ENCODE peak calls at places on chromosomes 12 and 14, in nine cellular contexts. T, U, P, Y, A, O, X, M and C are unnamed samples.

GRCh38 chr12:67426067-67426466 is 156.9 kb downstream of the CAND1 start:
- DNase-seq in T (peak), U (no peak), P (peak), Y (no peak), A (no peak), O (no peak), X (peak), M (no peak), C (peak)

GRCh38 chr12:105672171-105672570 is 341.7 kb downstream of the C12orf75 start:
- DNase-seq in T (no peak), U (no peak), P (no peak), Y (no peak), A (no peak), O (no peak), X (no peak), M (no peak), C (no peak)

GRCh38 chr12:90519285-90519684 is 435.7 kb downstream of the CCER1 start:
- DNase-seq in T (no peak), U (no peak), P (no peak), Y (no peak), A (no peak), O (no peak), X (no peak), M (no peak), C (no peak)

GRCh38 chr12:72471806-72472205 is 199.6 kb downstream of the TRHDE start:
- DNase-seq in T (no peak), U (peak), P (no peak), Y (no peak), A (no peak), O (no peak), X (no peak), M (no peak), C (no peak)

GRCh38 chr12:131205534-131205933 is 251.8 kb downstream of the ADGRD1 start:
- DNase-seq in T (no peak), U (no peak), P (no peak), Y (no peak), A (no peak), O (no peak), X (no peak), M (peak), C (no peak)

GRCh38 chr14:99554184-99554583 is 49.8 kb downstream of the CCDC85C start:
- DNase-seq in T (no peak), U (no peak), P (no peak), Y (no peak), A (no peak), O (peak), X (no peak), M (no peak), C (no peak)

GRCh38 chr12:88309546-88309945 is 167.4 kb downstream of the TMTC3 start:
- DNase-seq in T (peak), U (no peak), P (no peak), Y (no peak), A (no peak), O (no peak), X (peak), M (no peak), C (peak)

GRCh38 chr14:24840204-24840893 is 206.4 kb upstream of the GZMB start:
- DNase-seq in T (no peak), U (peak), P (peak), Y (no peak), A (no peak), O (no peak), X (no peak), M (no peak), C (no peak)

GRCh38 chr14:22118894-22119477 is 445.4 kb upstream of the OR4E1 start:
- DNase-seq in T (peak), U (no peak), P (no peak), Y (no peak), A (no peak), O (no peak), X (peak), M (no peak), C (peak)

GRCh38 chr14:100065942-100066574 is 836 bp downstream of the EVL start:
- DNase-seq in T (no peak), U (no peak), P (no peak), Y (no peak), A (peak), O (peak), X (no peak), M (no peak), C (no peak)

GRCh38 chr12:73384592-73384991 is 1112.4 kb downstream of the TRHDE start:
- DNase-seq in T (no peak), U (no peak), P (no peak), Y (no peak), A (no peak), O (no peak), X (no peak), M (no peak), C (no peak)

GRCh38 chr12:42560977-42561376 is 28.6 kb downstream of the PRICKLE1 start:
- DNase-seq in T (no peak), U (no peak), P (no peak), Y (no peak), A (no peak), O (no peak), X (no peak), M (no peak), C (no peak)

GRCh38 chr14:20376071-20376588 is 32.7 kb downstream of the PARP2 start:
- DNase-seq in T (no peak), U (no peak), P (no peak), Y (no peak), A (no peak), O (no peak), X (no peak), M (no peak), C (no peak)

GRCh38 chr12:30399859-30400258 is 295.8 kb downstream of the IPO8 start:
- DNase-seq in T (no peak), U (no peak), P (no peak), Y (no peak), A (no peak), O (no peak), X (no peak), M (no peak), C (no peak)

GRCh38 chr12:106724116-106724515 is 50.4 kb upstream of the RIC8B start:
- DNase-seq in T (no peak), U (no peak), P (no peak), Y (no peak), A (no peak), O (no peak), X (no peak), M (no peak), C (no peak)

GRCh38 chr12:54371328-54372112 is 7.2 kb upstream of the GPR84 start:
- DNase-seq in T (no peak), U (no peak), P (peak), Y (no peak), A (no peak), O (no peak), X (no peak), M (no peak), C (peak)

GRCh38 chr14:23443411-23443812 is 8.0 kb upstream of the MYH7 start:
- DNase-seq in T (no peak), U (peak), P (no peak), Y (no peak), A (no peak), O (no peak), X (no peak), M (peak), C (no peak)

GRCh38 chr12:46963977-46964376 is 115.4 kb upstream of the PCED1B start:
- DNase-seq in T (peak), U (no peak), P (peak), Y (no peak), A (no peak), O (peak), X (no peak), M (no peak), C (peak)

GRCh38 chr14:67674480-67675218 is at the start of gene VTI1B:
- DNase-seq in T (peak), U (peak), P (peak), Y (peak), A (peak), O (peak), X (peak), M (peak), C (peak)

GRCh38 chr14:91354979-91355685 is 62.5 kb downstream of the CCDC88C start:
- DNase-seq in T (no peak), U (peak), P (no peak), Y (no peak), A (peak), O (no peak), X (no peak), M (peak), C (no peak)

GRCh38 chr12:119594772-119595445 is 1.3 kb downstream of the TMEM233 start:
- DNase-seq in T (peak), U (peak), P (peak), Y (no peak), A (no peak), O (no peak), X (no peak), M (peak), C (peak)

GRCh38 chr12:122944588-122944987 is 21.7 kb downstream of the ABCB9 start:
- DNase-seq in T (no peak), U (no peak), P (peak), Y (no peak), A (no peak), O (peak), X (peak), M (no peak), C (peak)

GRCh38 chr12:106192659-106193403 is 54.1 kb upstream of the NUAK1 start:
- DNase-seq in T (no peak), U (no peak), P (no peak), Y (no peak), A (no peak), O (no peak), X (no peak), M (no peak), C (no peak)

GRCh38 chr12:106717671-106718070 is 56.8 kb upstream of the RIC8B start:
- DNase-seq in T (no peak), U (no peak), P (no peak), Y (no peak), A (no peak), O (no peak), X (no peak), M (no peak), C (no peak)

GRCh38 chr12:80714846-80715245 is 1.9 kb upstream of the MYF5 start:
- DNase-seq in T (no peak), U (no peak), P (no peak), Y (no peak), A (no peak), O (no peak), X (no peak), M (no peak), C (no peak)

GRCh38 chr12:104304261-104305004 is 894 bp downstream of the EID3 start:
- DNase-seq in T (no peak), U (no peak), P (no peak), Y (peak), A (no peak), O (peak), X (no peak), M (no peak), C (no peak)

GRCh38 chr12:67650528-67651379 is 2.2 kb downstream of the DYRK2 start:
- DNase-seq in T (peak), U (no peak), P (no peak), Y (no peak), A (peak), O (peak), X (no peak), M (no peak), C (no peak)

GRCh38 chr14:25049559-25050493 is at the start of gene STXBP6:
- DNase-seq in T (peak), U (peak), P (peak), Y (peak), A (no peak), O (peak), X (peak), M (peak), C (peak)